ENCODE peak calls at places on chromosomes 13 and 19, in nine cellular contexts. Q is IMR-90, B is left ventricle myocardium inferior, G is lower lobe of right lung, V is mammary epithelial cell, F is esophagus muscularis mucosa, W is thoracic aorta, O is brain microvascular endothelial cell, H is AG09309. E is an unnamed sample.

GRCh38 chr13:33740134-33740538 is 77.8 kb upstream of the RFC3 start:
- DNase-seq in O (peak), G (no peak), V (peak), Q (peak), W (no peak), H (peak), F (no peak), B (no peak), E (peak)

GRCh38 chr19:12230751-12231733 is 63.6 kb downstream of the ZNF44 start:
- DNase-seq in Q (no peak), B (peak), G (no peak), F (no peak), H (no peak), O (no peak), V (no peak), W (no peak), E (no peak)

GRCh38 chr13:76856141-76856571 is 30.0 kb downstream of the KCTD12 start:
- DNase-seq in Q (peak), G (no peak), F (no peak), W (no peak), B (no peak), H (peak), O (peak), V (peak), E (peak)

GRCh38 chr13:84417426-84417825 is 535.2 kb upstream of the SLITRK1 start:
- DNase-seq in W (no peak), Q (no peak), G (no peak), H (no peak), V (peak), F (no peak), B (no peak), O (no peak), E (no peak)

GRCh38 chr19:48196933-48197665 is 26.6 kb downstream of the ZSWIM9 start:
- DNase-seq in G (no peak), F (no peak), B (no peak), O (no peak), H (no peak), W (no peak), Q (no peak), V (no peak), E (no peak)

GRCh38 chr19:34244611-34245299 is 9.6 kb upstream of the GARRE1 start:
- DNase-seq in V (no peak), W (no peak), F (no peak), G (no peak), Q (peak), B (no peak), H (no peak), O (no peak), E (no peak)

GRCh38 chr19:11295665-11296245 is at the start of gene TSPAN16:
- DNase-seq in H (no peak), F (no peak), G (no peak), O (no peak), Q (no peak), B (no peak), W (no peak), V (no peak), E (no peak)

GRCh38 chr19:13537454-13537853 is 31.2 kb upstream of the CACNA1A start:
- DNase-seq in W (no peak), B (no peak), V (no peak), Q (no peak), F (no peak), H (no peak), G (no peak), O (no peak), E (no peak)

GRCh38 chr13:33696530-33696929 is 121.4 kb upstream of the RFC3 start:
- DNase-seq in Q (no peak), H (no peak), G (no peak), W (no peak), F (no peak), B (no peak), V (no peak), O (no peak), E (no peak)

GRCh38 chr13:73596382-73596781 is 537.6 kb downstream of the KLF5 start:
- DNase-seq in F (no peak), Q (no peak), V (no peak), H (no peak), W (no peak), G (no peak), O (no peak), B (no peak), E (no peak)

GRCh38 chr13:25686831-25687495 is 315.2 kb downstream of the ATP8A2 start:
- DNase-seq in V (no peak), W (no peak), H (no peak), F (peak), Q (no peak), B (no peak), G (no peak), O (no peak), E (no peak)

GRCh38 chr13:26340812-26341211 is 86.9 kb downstream of the CDK8 start:
- DNase-seq in Q (peak), H (no peak), W (no peak), O (peak), G (no peak), B (no peak), V (no peak), F (no peak), E (no peak)

GRCh38 chr13:65892859-65893258 is 1337.3 kb downstream of the PCDH9 start:
- DNase-seq in H (no peak), O (no peak), B (no peak), W (no peak), F (no peak), V (no peak), G (no peak), Q (peak), E (no peak)

GRCh38 chr13:35887028-35887666 is 244.0 kb downstream of the DCLK1 start:
- DNase-seq in Q (no peak), G (no peak), W (no peak), B (no peak), F (no peak), H (no peak), V (no peak), O (no peak), E (no peak)

GRCh38 chr19:1064661-1065605 is 2.0 kb upstream of the ARHGAP45 start:
- DNase-seq in W (no peak), F (no peak), Q (peak), O (no peak), H (no peak), G (peak), V (peak), B (peak), E (peak)

DNA sequence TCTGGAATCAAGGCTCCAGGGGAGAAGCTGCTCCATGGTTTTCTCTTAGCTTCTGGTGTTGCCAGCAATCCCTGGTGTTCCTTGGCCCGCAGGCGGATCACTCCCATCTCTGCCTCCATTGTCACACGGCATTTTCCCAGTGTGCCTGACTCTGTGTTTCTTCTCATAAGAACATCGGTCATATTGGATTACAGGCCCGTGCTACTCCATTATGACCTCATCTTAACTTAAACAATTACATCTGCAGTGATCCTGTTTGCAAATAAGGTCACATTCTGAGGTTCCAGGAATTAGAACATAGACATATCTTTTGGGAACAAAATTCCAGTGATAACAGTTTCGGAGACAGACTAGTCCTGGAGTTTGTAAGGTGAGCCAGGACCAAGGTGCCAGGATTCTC is 23.5 kb upstream of the ALOX5AP start:
- DNase-seq in W (no peak), B (no peak), O (no peak), F (no peak), H (no peak), Q (peak), V (no peak), G (no peak), E (no peak)
- TF ChIP-seq CTCF in W (no peak), B (no peak), O (no peak), F (no peak), H (no peak), Q (no peak), V (no peak), G (no peak), E (no peak)

DNA sequence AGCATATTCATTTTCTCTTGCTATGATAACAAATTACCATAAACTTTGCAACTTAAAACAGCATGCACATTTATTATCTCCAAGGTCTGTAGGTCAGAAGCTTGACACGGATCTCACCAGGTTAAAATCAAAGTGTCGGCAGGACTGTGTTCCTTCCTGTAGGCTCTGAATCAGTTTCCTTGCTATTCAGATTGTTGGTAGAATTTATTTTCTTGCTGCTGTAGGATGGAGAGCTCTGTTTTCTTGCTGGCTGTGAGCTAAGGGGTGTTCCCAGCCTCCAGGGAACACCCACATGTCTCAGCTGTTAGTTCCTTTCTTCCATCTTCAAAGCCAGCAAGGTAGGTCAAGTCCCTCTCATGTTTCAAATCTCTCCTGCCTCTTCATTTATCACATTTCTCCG is 665.9 kb downstream of the DIAPH3 start:
- DNase-seq in Q (no peak), O (no peak), H (no peak), B (no peak), W (no peak), F (no peak), G (no peak), V (no peak), E (no peak)
- H3K4me3 ChIP-seq in Q (no peak), O (no peak), H (no peak), B (no peak), W (no peak), F (no peak), G (no peak), V (no peak), E (no peak)

DNA sequence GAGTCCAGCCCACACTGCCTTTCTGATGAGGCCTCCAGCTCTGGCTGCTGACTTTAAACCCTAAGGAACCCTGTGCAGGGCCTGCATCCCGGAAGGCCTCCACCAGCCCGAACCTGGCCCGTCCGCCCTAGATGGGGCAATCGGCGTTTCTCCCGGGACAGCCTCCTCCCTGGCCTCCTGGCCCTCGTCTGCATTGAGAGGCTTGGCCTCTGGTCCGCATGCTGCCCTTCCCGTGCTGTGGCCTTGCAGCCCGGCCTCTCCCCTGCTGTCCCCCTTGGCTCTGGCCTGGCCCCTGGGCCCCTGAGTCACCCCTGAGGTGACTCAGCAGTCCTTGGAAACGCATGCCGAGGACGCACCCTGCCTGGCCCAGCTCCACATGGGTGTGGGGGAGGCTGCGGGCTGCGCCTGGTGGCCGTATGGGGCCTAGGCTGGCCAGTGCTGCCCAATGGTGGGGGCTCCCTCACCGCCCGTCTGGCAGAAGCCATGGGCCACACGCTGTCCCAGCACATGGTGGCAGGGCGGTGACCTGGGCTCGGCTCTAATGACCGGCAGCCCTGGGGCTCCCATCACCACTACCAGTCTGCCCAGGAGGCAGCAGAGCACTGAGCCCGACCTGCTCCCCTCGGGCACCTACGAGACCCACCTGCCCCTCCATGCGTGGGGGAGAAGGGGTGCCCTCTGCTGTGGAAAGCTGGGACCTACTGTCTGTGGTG is 25.7 kb downstream of the SH3GL1 start:
- DNase-seq in G (peak), H (peak), V (peak), F (peak), B (peak), O (peak), W (peak), Q (peak), E (no peak)
- TF ChIP-seq CTCF in G (no peak), H (peak), V (peak), F (no peak), B (peak), O (peak), W (peak), Q (peak), E (no peak)

GRCh38 chr13:43044720-43045301 is 21.4 kb downstream of the DNAJC15 start:
- DNase-seq in Q (no peak), B (no peak), F (no peak), V (no peak), O (no peak), W (no peak), H (no peak), G (no peak), E (no peak)
- H3K4me3 ChIP-seq in Q (no peak), B (no peak), F (no peak), V (no peak), O (no peak), W (no peak), H (no peak), G (no peak), E (no peak)

GRCh38 chr19:17725422-17726078 is 6.3 kb downstream of the MAP1S start:
- DNase-seq in V (no peak), B (no peak), W (no peak), O (no peak), G (no peak), H (no peak), Q (no peak), F (no peak), E (no peak)
- TF ChIP-seq CTCF in V (peak), B (no peak), W (no peak), O (peak), G (peak), H (peak), Q (peak), F (no peak), E (peak)

GRCh38 chr19:39531834-39532232 is 819 bp downstream of the EID2B start:
- DNase-seq in V (no peak), O (no peak), F (no peak), H (no peak), Q (no peak), G (no peak), B (no peak), W (no peak), E (no peak)

GRCh38 chr19:39533791-39534190 is 1.1 kb upstream of the EID2B start:
- DNase-seq in W (no peak), B (no peak), Q (no peak), V (no peak), G (no peak), F (no peak), H (no peak), O (no peak), E (no peak)

GRCh38 chr19:39532233-39533002 is at the start of gene EID2B:
- DNase-seq in H (peak), O (peak), B (peak), F (peak), W (peak), V (peak), Q (peak), G (peak), E (peak)

GRCh38 chr19:39533003-39533512 is 406 bp upstream of the EID2B start:
- DNase-seq in B (no peak), H (no peak), O (no peak), W (no peak), G (no peak), F (no peak), Q (no peak), V (no peak), E (no peak)
- H3K4me3 ChIP-seq in B (peak), H (no peak), O (no peak), W (peak), G (peak), F (peak), Q (no peak), V (no peak), E (peak)

GRCh38 chr19:36378625-36379509 is at the start of gene ZFP14:
- DNase-seq in H (peak), O (peak), Q (peak), G (peak), B (peak), W (peak), F (peak), V (peak), E (peak)
- TF ChIP-seq CTCF in H (peak), O (peak), Q (peak), G (no peak), B (no peak), W (peak), F (peak), V (peak), E (peak)